ENCODE peak calls at places on chromosomes 5 and 9, in seven cellular contexts. A, B, U, H, Y, V and O are unnamed samples.

GRCh38 chr9:93267091-93267541 is 83.2 kb downstream of the WNK2 start:
- DNase-seq in A (no peak), B (no peak), U (peak), H (no peak), Y (no peak), V (no peak), O (no peak)

GRCh38 chr9:107839371-107839770 is 349.8 kb upstream of the KLF4 start:
- DNase-seq in A (no peak), B (no peak), U (no peak), H (no peak), Y (no peak), V (no peak), O (no peak)

GRCh38 chr5:109865636-109866035 is 175.9 kb downstream of the MAN2A1 start:
- DNase-seq in A (peak), B (no peak), U (no peak), H (peak), Y (peak), V (peak), O (no peak)

GRCh38 chr5:66882592-66883227 is 286.5 kb downstream of the MAST4 start:
- DNase-seq in A (peak), B (no peak), U (no peak), H (peak), Y (no peak), V (peak), O (peak)

GRCh38 chr5:28104080-28104479 is 1065.7 kb upstream of the CDH9 start:
- DNase-seq in A (no peak), B (no peak), U (no peak), H (no peak), Y (no peak), V (no peak), O (no peak)

GRCh38 chr5:50889790-50890189 is 223.4 kb downstream of the PARP8 start:
- DNase-seq in A (no peak), B (no peak), U (no peak), H (no peak), Y (no peak), V (no peak), O (no peak)

GRCh38 chr9:128416014-128416413 is 4.6 kb upstream of the CERCAM start:
- DNase-seq in A (no peak), B (no peak), U (no peak), H (no peak), Y (no peak), V (peak), O (peak)

GRCh38 chr5:129079496-129079895 is 15.1 kb upstream of the ISOC1 start:
- DNase-seq in A (no peak), B (no peak), U (no peak), H (no peak), Y (no peak), V (no peak), O (no peak)

GRCh38 chr5:26610581-26610980 is 427.8 kb downstream of the CDH9 start:
- DNase-seq in A (no peak), B (no peak), U (no peak), H (no peak), Y (no peak), V (no peak), O (no peak)

GRCh38 chr5:160231789-160232342 is 2.6 kb downstream of the FABP6 start:
- DNase-seq in A (no peak), B (no peak), U (no peak), H (peak), Y (no peak), V (peak), O (no peak)

GRCh38 chr5:28807230-28807629 is 1768.8 kb upstream of the CDH9 start:
- DNase-seq in A (no peak), B (no peak), U (no peak), H (no peak), Y (no peak), V (peak), O (no peak)

GRCh38 chr9:21121079-21121478 is 20.6 kb downstream of the IFNW1 start:
- DNase-seq in A (no peak), B (no peak), U (no peak), H (peak), Y (no peak), V (no peak), O (no peak)

GRCh38 chr9:99326112-99326916 is 104.2 kb downstream of the SEC61B start:
- DNase-seq in A (peak), B (no peak), U (no peak), H (no peak), Y (peak), V (peak), O (no peak)

GRCh38 chr5:124979174-124979573 is 232.7 kb upstream of the ZNF608 start:
- DNase-seq in A (peak), B (no peak), U (no peak), H (no peak), Y (peak), V (peak), O (peak)

GRCh38 chr9:2120926-2121689 is 106.0 kb downstream of the SMARCA2 start:
- DNase-seq in A (peak), B (no peak), U (no peak), H (no peak), Y (peak), V (peak), O (peak)

GRCh38 chr5:78279194-78279593 is 15.3 kb downstream of the AP3B1 start:
- DNase-seq in A (no peak), B (no peak), U (no peak), H (no peak), Y (no peak), V (no peak), O (no peak)

GRCh38 chr5:104179057-104179456 is 616.5 kb upstream of the NUDT12 start:
- DNase-seq in A (peak), B (peak), U (no peak), H (peak), Y (peak), V (peak), O (peak)

GRCh38 chr5:83331842-83332241 is 139.7 kb upstream of the VCAN start:
- DNase-seq in A (no peak), B (no peak), U (no peak), H (no peak), Y (no peak), V (peak), O (no peak)

GRCh38 chr5:53114988-53115387 is 5.4 kb upstream of the MOCS2 start:
- DNase-seq in A (peak), B (no peak), U (no peak), H (no peak), Y (no peak), V (peak), O (no peak)

GRCh38 chr5:124274949-124275348 is 471.5 kb downstream of the ZNF608 start:
- DNase-seq in A (no peak), B (no peak), U (no peak), H (no peak), Y (no peak), V (peak), O (no peak)

GRCh38 chr5:3119435-3119834 is 368.0 kb upstream of the IRX2 start:
- DNase-seq in A (no peak), B (no peak), U (no peak), H (no peak), Y (no peak), V (no peak), O (no peak)

GRCh38 chr5:180601591-180602480 is 10.5 kb upstream of the SCGB3A1 start:
- DNase-seq in A (no peak), B (no peak), U (peak), H (peak), Y (peak), V (no peak), O (no peak)

GRCh38 chr9:34392511-34392910 is 15.8 kb upstream of the MYORG start:
- DNase-seq in A (no peak), B (no peak), U (no peak), H (no peak), Y (no peak), V (no peak), O (no peak)

GRCh38 chr5:34494111-34494755 is 161.9 kb upstream of the RAI14 start:
- DNase-seq in A (peak), B (no peak), U (no peak), H (no peak), Y (no peak), V (peak), O (no peak)

GRCh38 chr5:168291281-168291960 is at the start of gene WWC1:
- DNase-seq in A (no peak), B (peak), U (no peak), H (peak), Y (peak), V (peak), O (peak)

GRCh38 chr5:88955403-88955802 is 72.4 kb upstream of the MEF2C start:
- DNase-seq in A (no peak), B (no peak), U (no peak), H (no peak), Y (no peak), V (no peak), O (no peak)

GRCh38 chr9:113558632-113559502 is 95.3 kb downstream of the RGS3 start:
- DNase-seq in A (peak), B (no peak), U (peak), H (no peak), Y (peak), V (no peak), O (peak)

GRCh38 chr5:121691478-121691877 is 160.2 kb upstream of the FTMT start:
- DNase-seq in A (no peak), B (peak), U (no peak), H (no peak), Y (no peak), V (peak), O (peak)

GRCh38 chr5:150574818-150575537 is 65.5 kb upstream of the SYNPO start:
- DNase-seq in A (peak), B (no peak), U (peak), H (no peak), Y (no peak), V (no peak), O (no peak)

GRCh38 chr9:133851693-133852092 is 113.5 kb upstream of the SARDH start:
- DNase-seq in A (no peak), B (no peak), U (no peak), H (no peak), Y (no peak), V (no peak), O (no peak)

GRCh38 chr5:126384985-126385384 is 38.2 kb upstream of the GRAMD2B start:
- DNase-seq in A (peak), B (no peak), U (no peak), H (no peak), Y (peak), V (peak), O (peak)

GRCh38 chr5:139394123-139394653 is 716 bp downstream of the PROB1 start:
- DNase-seq in A (no peak), B (no peak), U (no peak), H (peak), Y (peak), V (no peak), O (no peak)

GRCh38 chr5:119943148-119943547 is 313.8 kb downstream of the FAM170A start:
- DNase-seq in A (peak), B (no peak), U (no peak), H (no peak), Y (peak), V (peak), O (no peak)

GRCh38 chr5:160423025-160423554 is 1.4 kb downstream of the PTTG1 start:
- DNase-seq in A (no peak), B (no peak), U (no peak), H (no peak), Y (no peak), V (peak), O (no peak)

GRCh38 chr5:138463335-138464017 is 1.8 kb upstream of the EGR1 start:
- DNase-seq in A (no peak), B (no peak), U (peak), H (no peak), Y (peak), V (no peak), O (no peak)

GRCh38 chr9:40909821-40910220 is 218.7 kb downstream of the FOXD4L6 start:
- DNase-seq in A (no peak), B (no peak), U (no peak), H (no peak), Y (no peak), V (no peak), O (no peak)